ENCODE peak calls at places on chromosomes 6 and 20, in seven cellular contexts. O is caudate nucleus; X is CD4-positive, CD25-positive, alpha-beta regulatory T cell; M is A172; Q is stimulated activated naive CD8-positive, alpha-beta T cell treated with anti-CD3 and anti-CD28 coated beads, Interleukin-15, Interleukin-2, amounts not matched to agents 100 U/mL and 50 U/mL, for 24 hours; B is retinal pigment epithelial cell; A is GM10248. N is an unnamed sample.

GRCh38 chr6:21500314-21500713 is 93.2 kb upstream of the SOX4 start:
- DNase-seq in O (no peak), X (no peak), M (no peak), Q (no peak), B (no peak), A (no peak), N (no peak)

GRCh38 chr6:133132092-133132491 is 109.1 kb upstream of the EYA4 start:
- DNase-seq in O (no peak), X (no peak), M (no peak), Q (no peak), B (peak), A (no peak), N (no peak)

GRCh38 chr6:28207244-28208179 is 17.6 kb upstream of the ZSCAN9 start:
- DNase-seq in O (no peak), X (no peak), M (no peak), Q (peak), B (no peak), A (peak), N (no peak)

GRCh38 chr6:11120273-11121005 is 8.9 kb upstream of the ERVFRD-1 start:
- DNase-seq in O (no peak), X (no peak), M (peak), Q (no peak), B (no peak), A (no peak), N (no peak)

GRCh38 chr6:7550433-7550801 is 8.9 kb downstream of the DSP start:
- DNase-seq in O (no peak), X (no peak), M (no peak), Q (no peak), B (no peak), A (no peak), N (no peak)

GRCh38 chr6:122393339-122393896 is 6.0 kb upstream of the HSF2 start:
- DNase-seq in O (no peak), X (no peak), M (no peak), Q (no peak), B (no peak), A (no peak), N (no peak)

GRCh38 chr20:7285918-7286556 is 518.6 kb downstream of the BMP2 start:
- DNase-seq in O (peak), X (no peak), M (peak), Q (peak), B (peak), A (peak), N (peak)

GRCh38 chr6:42796171-42796570 is 14.3 kb downstream of the BICRAL start:
- DNase-seq in O (no peak), X (no peak), M (no peak), Q (no peak), B (no peak), A (no peak), N (no peak)

GRCh38 chr6:50845499-50846108 is 26.9 kb downstream of the TFAP2B start:
- DNase-seq in O (no peak), X (no peak), M (no peak), Q (no peak), B (no peak), A (no peak), N (no peak)

GRCh38 chr20:28562510-28562898 is 2695.0 kb upstream of the DEFB115 start:
- DNase-seq in O (no peak), X (no peak), M (peak), Q (no peak), B (no peak), A (no peak), N (no peak)

GRCh38 chr6:139839506-139840156 is 465.2 kb upstream of the CITED2 start:
- DNase-seq in O (no peak), X (no peak), M (no peak), Q (no peak), B (no peak), A (no peak), N (peak)

GRCh38 chr6:21808045-21808470 is 214.5 kb downstream of the SOX4 start:
- DNase-seq in O (no peak), X (no peak), M (peak), Q (no peak), B (no peak), A (no peak), N (no peak)

GRCh38 chr20:24773751-24774201 is 175.3 kb upstream of the CST7 start:
- DNase-seq in O (no peak), X (no peak), M (peak), Q (peak), B (peak), A (no peak), N (no peak)

GRCh38 chr20:58149412-58150091 is 78.9 kb downstream of the ANKRD60 start:
- DNase-seq in O (no peak), X (no peak), M (peak), Q (no peak), B (no peak), A (no peak), N (no peak)

GRCh38 chr6:5471044-5471443 is 209.7 kb downstream of the FARS2 start:
- DNase-seq in O (no peak), X (peak), M (peak), Q (peak), B (no peak), A (peak), N (peak)

GRCh38 chr20:48826883-48827771 is 672 bp downstream of the PREX1 start:
- DNase-seq in O (no peak), X (peak), M (no peak), Q (peak), B (no peak), A (no peak), N (peak)

GRCh38 chr6:166925141-166925996 is 31.0 kb downstream of the RNASET2 start:
- DNase-seq in O (no peak), X (no peak), M (no peak), Q (no peak), B (no peak), A (no peak), N (no peak)

GRCh38 chr20:50787181-50787580 is 7.7 kb upstream of the BCAS4 start:
- DNase-seq in O (no peak), X (no peak), M (no peak), Q (no peak), B (no peak), A (no peak), N (no peak)

GRCh38 chr6:43274916-43275597 is 23.0 kb upstream of the SLC22A7 start:
- DNase-seq in O (no peak), X (peak), M (no peak), Q (peak), B (no peak), A (peak), N (no peak)

GRCh38 chr20:50762435-50763201 is 31.2 kb downstream of the PARD6B start:
- DNase-seq in O (no peak), X (no peak), M (peak), Q (no peak), B (peak), A (no peak), N (peak)

GRCh38 chr6:11196511-11197174 is 35.8 kb downstream of the NEDD9 start:
- DNase-seq in O (no peak), X (no peak), M (peak), Q (no peak), B (peak), A (no peak), N (no peak)

GRCh38 chr6:107618672-107619071 is 128.8 kb downstream of the SOBP start:
- DNase-seq in O (no peak), X (peak), M (no peak), Q (peak), B (no peak), A (peak), N (no peak)

GRCh38 chr6:69673298-69673697 is 123.5 kb downstream of the LMBRD1 start:
- DNase-seq in O (no peak), X (no peak), M (no peak), Q (no peak), B (no peak), A (no peak), N (no peak)

GRCh38 chr20:25372584-25373336 is 17.9 kb downstream of the ABHD12 start:
- DNase-seq in O (no peak), X (no peak), M (peak), Q (no peak), B (no peak), A (no peak), N (no peak)

GRCh38 chr20:50127587-50128519 is 14.9 kb upstream of the UBE2V1 start:
- DNase-seq in O (no peak), X (no peak), M (no peak), Q (no peak), B (no peak), A (no peak), N (no peak)

GRCh38 chr6:28407401-28407800 is 7.9 kb upstream of the ZSCAN12 start:
- DNase-seq in O (no peak), X (no peak), M (no peak), Q (no peak), B (no peak), A (no peak), N (no peak)

GRCh38 chr20:35588397-35588796 is 27.2 kb upstream of the SPAG4 start:
- DNase-seq in O (no peak), X (no peak), M (no peak), Q (no peak), B (no peak), A (no peak), N (peak)

GRCh38 chr6:159102373-159103160 is 57.8 kb upstream of the TAGAP start:
- DNase-seq in O (no peak), X (no peak), M (no peak), Q (no peak), B (no peak), A (no peak), N (no peak)

GRCh38 chr6:46688117-46688965 is 656 bp downstream of the TDRD6 start:
- DNase-seq in O (no peak), X (no peak), M (no peak), Q (no peak), B (no peak), A (no peak), N (no peak)

GRCh38 chr6:53095270-53095669 is 30.1 kb downstream of the FBXO9 start:
- DNase-seq in O (no peak), X (no peak), M (no peak), Q (no peak), B (no peak), A (no peak), N (no peak)

GRCh38 chr20:61619751-61620150 is 367.7 kb downstream of the CDH4 start:
- DNase-seq in O (no peak), X (no peak), M (no peak), Q (no peak), B (no peak), A (no peak), N (no peak)

GRCh38 chr6:133820208-133820607 is 68.7 kb upstream of the TCF21 start:
- DNase-seq in O (no peak), X (no peak), M (no peak), Q (no peak), B (no peak), A (no peak), N (no peak)

GRCh38 chr6:1739220-1739619 is 129.5 kb downstream of the FOXC1 start:
- DNase-seq in O (no peak), X (no peak), M (no peak), Q (no peak), B (no peak), A (no peak), N (no peak)

GRCh38 chr20:44768854-44769480 is 23.3 kb downstream of the KCNK15 start:
- DNase-seq in O (no peak), X (no peak), M (no peak), Q (no peak), B (no peak), A (no peak), N (no peak)

GRCh38 chr20:62576815-62577214 is 65.5 kb upstream of the SLCO4A1 start:
- DNase-seq in O (no peak), X (no peak), M (no peak), Q (no peak), B (no peak), A (no peak), N (no peak)

GRCh38 chr6:75329703-75330102 is 45.1 kb upstream of the TMEM30A start:
- DNase-seq in O (no peak), X (no peak), M (no peak), Q (no peak), B (no peak), A (no peak), N (no peak)

GRCh38 chr6:142728367-142728766 is 216.6 kb downstream of the HIVEP2 start:
- DNase-seq in O (no peak), X (no peak), M (no peak), Q (no peak), B (no peak), A (no peak), N (no peak)

GRCh38 chr20:32621071-32621913 is 36.2 kb upstream of the NOL4L start:
- DNase-seq in O (no peak), X (no peak), M (no peak), Q (no peak), B (no peak), A (peak), N (no peak)